ENCODE peak calls at places on chromosomes 7 and 10, in ten cellular contexts. C is central memory CD4-positive, alpha-beta T cell; Y is ACHN; V is AG20443; R is HuH-7; H is neural crest cell; M is cortex of kidney; P is astrocyte of the spinal cord; W is iPS-NIHi11; I is AG09309. T is an unnamed sample.

GRCh38 chr7:101869026-101869900 is 51.8 kb downstream of the CUX1 start:
- DNase-seq in R (no peak), M (no peak), Y (no peak), C (no peak), V (no peak), W (peak), I (no peak), H (no peak), P (no peak), T (peak)

GRCh38 chr10:59713196-59713821 is 3.7 kb upstream of the SLC16A9 start:
- DNase-seq in P (no peak), Y (no peak), W (no peak), H (no peak), V (no peak), M (no peak), R (no peak), I (no peak), C (no peak), T (no peak)

GRCh38 chr7:111266613-111267012 is 175.7 kb downstream of the LRRN3 start:
- DNase-seq in V (peak), H (no peak), P (peak), W (peak), I (peak), Y (peak), R (peak), M (no peak), C (no peak), T (peak)

GRCh38 chr10:51224610-51225230 is 150.4 kb downstream of the PRKG1 start:
- DNase-seq in R (no peak), M (no peak), P (peak), V (peak), Y (no peak), H (no peak), W (no peak), C (no peak), I (peak), T (peak)

GRCh38 chr7:32357535-32358277 is 132.5 kb downstream of the LSM5 start:
- DNase-seq in M (no peak), P (no peak), R (no peak), I (no peak), C (no peak), H (peak), Y (peak), W (peak), V (no peak), T (no peak)

GRCh38 chr7:19102884-19103283 is 14.6 kb downstream of the TWIST1 start:
- DNase-seq in V (no peak), I (no peak), P (no peak), W (no peak), H (no peak), M (no peak), C (no peak), R (no peak), Y (no peak), T (no peak)

GRCh38 chr7:16933296-16934248 is 51.8 kb upstream of the AGR3 start:
- DNase-seq in W (no peak), M (no peak), H (no peak), R (no peak), I (no peak), C (no peak), Y (no peak), P (no peak), V (no peak), T (no peak)

GRCh38 chr7:47253650-47254080 is 328.2 kb downstream of the TNS3 start:
- DNase-seq in Y (peak), V (peak), I (peak), H (no peak), W (peak), C (no peak), M (no peak), P (peak), R (peak), T (peak)

GRCh38 chr10:82762641-82763040 is 887.6 kb downstream of the NRG3 start:
- DNase-seq in V (no peak), W (no peak), C (no peak), R (no peak), I (no peak), M (no peak), P (no peak), Y (no peak), H (no peak), T (no peak)

GRCh38 chr7:94080551-94080950 is 76.4 kb upstream of the BET1 start:
- DNase-seq in Y (no peak), W (no peak), I (no peak), H (no peak), R (no peak), C (no peak), M (no peak), P (no peak), V (no peak), T (no peak)

GRCh38 chr7:46830-47140 is 145.6 kb upstream of the FAM20C start:
- DNase-seq in Y (no peak), H (no peak), R (no peak), V (no peak), C (no peak), P (no peak), I (no peak), M (no peak), W (no peak), T (no peak)

GRCh38 chr7:43669286-43670081 is 59.8 kb downstream of the COA1 start:
- DNase-seq in H (no peak), R (no peak), P (peak), M (no peak), W (no peak), C (peak), V (no peak), Y (peak), I (no peak), T (peak)

GRCh38 chr10:132911712-132912097 is 30.7 kb downstream of the CFAP46 start:
- DNase-seq in Y (no peak), P (no peak), I (no peak), M (no peak), C (no peak), H (no peak), R (no peak), V (no peak), W (no peak), T (no peak)

GRCh38 chr7:127844707-127845331 is 186.4 kb downstream of the LRRC4 start:
- DNase-seq in C (no peak), M (no peak), H (no peak), Y (peak), R (no peak), W (no peak), I (no peak), V (peak), P (peak), T (peak)

GRCh38 chr7:6175642-6176041 is 96.8 kb downstream of the CYTH3 start:
- DNase-seq in W (no peak), V (peak), H (no peak), Y (no peak), C (no peak), R (no peak), P (peak), M (no peak), I (peak), T (peak)

GRCh38 chr7:21041666-21042065 is 255.0 kb upstream of the SP8 start:
- DNase-seq in R (no peak), M (no peak), W (peak), P (no peak), V (no peak), H (peak), Y (no peak), I (no peak), C (no peak), T (no peak)

GRCh38 chr7:54811016-54811924 is 52.3 kb upstream of the SEC61G start:
- DNase-seq in R (no peak), C (no peak), W (no peak), I (peak), P (peak), H (no peak), M (no peak), V (peak), Y (no peak), T (peak)

T was measured in amniotic epithelial cell.